ENCODE peak calls at places on chromosomes 11 and 22, in five cellular contexts. Y is MM.1S, J is heart left ventricle, D is prostate gland, X is cardiac muscle cell. C is an unnamed sample. For H3K27me3, the result is how much of the 10 kb centered on the place peaks cover.

GRCh38 chr11:5251746-5252145 is 2.1 kb upstream of the HBG1 start:
- DNase-seq in Y (no peak), J (no peak), D (no peak), X (no peak), C (no peak)

GRCh38 chr22:27125539-27125938 is 468.2 kb downstream of the MIAT start:
- DNase-seq in Y (no peak), J (no peak), D (no peak), X (no peak), C (no peak)

GRCh38 chr11:77113382-77114088 is 10.9 kb downstream of the OMP start:
- DNase-seq in Y (peak), J (peak), D (no peak), X (peak), C (no peak)

GRCh38 chr11:121696177-121696863 is 243.6 kb upstream of the SORL1-AS1 start:
- DNase-seq in Y (no peak), J (no peak), D (no peak), X (no peak), C (no peak)

GRCh38 chr22:38080847-38081635 is 2.9 kb downstream of the SLC16A8 start:
- DNase-seq in Y (no peak), J (peak), D (no peak), X (peak), C (peak)

GRCh38 chr11:117456027-117456720 is 128.5 kb downstream of the CEP164 start:
- DNase-seq in Y (no peak), J (no peak), D (no peak), X (no peak), C (no peak)

GRCh38 chr22:50481440-50482106 is at the start of gene ADM2:
- DNase-seq in Y (no peak), J (peak), D (peak), X (peak), C (peak)

GRCh38 chr11:128559496-128560103 is 27.8 kb downstream of the ETS1 start:
- DNase-seq in Y (no peak), J (no peak), D (no peak), X (no peak), C (no peak)

GRCh38 chr11:50075856-50076255 is 43.2 kb downstream of the OR4C45 start:
- DNase-seq in Y (no peak), J (no peak), D (no peak), X (no peak), C (no peak)

GRCh38 chr11:12840871-12841516 is 166.8 kb downstream of the TEAD1 start:
- DNase-seq in Y (no peak), J (no peak), D (no peak), X (no peak), C (no peak)

GRCh38 chr11:95925011-95925410 is 1.1 kb upstream of the MTMR2 start:
- DNase-seq in Y (peak), J (no peak), D (no peak), X (no peak), C (no peak)

GRCh38 chr11:122439911-122440782 is 215.4 kb upstream of the UBASH3B start:
- DNase-seq in Y (no peak), J (no peak), D (no peak), X (peak), C (no peak)

GRCh38 chr22:43996981-43997265 is 27.2 kb upstream of the PARVB start:
- DNase-seq in Y (no peak), J (no peak), D (no peak), X (no peak), C (no peak)

GRCh38 chr11:103257360-103257759 is 148.1 kb downstream of the DYNC2H1 start:
- DNase-seq in Y (no peak), J (no peak), D (no peak), X (peak), C (no peak)

GRCh38 chr22:33735978-33736377 is 184.3 kb downstream of the LARGE1 start:
- DNase-seq in Y (no peak), J (no peak), D (no peak), X (no peak), C (no peak)

GRCh38 chr11:57425565-57426438 is 1.1 kb downstream of the SLC43A3 start:
- DNase-seq in Y (no peak), J (peak), D (peak), X (no peak), C (peak)

GRCh38 chr11:117458275-117459120 is 130.8 kb downstream of the CEP164 start:
- DNase-seq in Y (no peak), J (no peak), D (no peak), X (no peak), C (no peak)

GRCh38 chr11:124891390-124891861 is 6.2 kb downstream of the ROBO4 start:
- DNase-seq in Y (no peak), J (no peak), D (no peak), X (no peak), C (peak)

GRCh38 chr11:2130881-2131352 is 8.3 kb downstream of the IGF2 start:
- DNase-seq in Y (no peak), J (peak), D (no peak), X (no peak), C (no peak)

GRCh38 chr11:126431401-126432064 is 76.0 kb downstream of the ST3GAL4 start:
- DNase-seq in Y (no peak), J (no peak), D (no peak), X (no peak), C (peak)

GRCh38 chr11:31045335-31045734 is 324.2 kb downstream of the DCDC1 start:
- DNase-seq in Y (no peak), J (no peak), D (no peak), X (peak), C (no peak)

GRCh38 chr11:2807801-2808241 is 77.8 kb downstream of the CDKN1C start:
- DNase-seq in Y (no peak), J (peak), D (no peak), X (no peak), C (no peak)

GRCh38 chr11:109343242-109343641 is 78.7 kb upstream of the C11orf87 start:
- DNase-seq in Y (no peak), J (no peak), D (no peak), X (peak), C (no peak)

GRCh38 chr11:34348919-34349318 is 8.9 kb downstream of the ABTB2 start:
- DNase-seq in Y (no peak), J (no peak), D (no peak), X (no peak), C (no peak)

GRCh38 chr11:1854949-1855885 is 2.3 kb downstream of the LSP1 start:
- DNase-seq in Y (no peak), J (no peak), D (no peak), X (no peak), C (no peak)

GRCh38 chr11:41437006-41437405 is 22.4 kb downstream of the LRRC4C start:
- DNase-seq in Y (no peak), J (no peak), D (no peak), X (no peak), C (no peak)

GRCh38 chr11:16001899-16002426 is 354.4 kb downstream of the SOX6 start:
- DNase-seq in Y (peak), J (no peak), D (peak), X (no peak), C (peak)

GRCh38 chr11:35009191-35009940 is 92.9 kb downstream of the PDHX start:
- DNase-seq in Y (no peak), J (no peak), D (peak), X (no peak), C (peak)

GRCh38 chr11:58275002-58275401 is 6.9 kb upstream of the OR10W1 start:
- DNase-seq in Y (no peak), J (no peak), D (no peak), X (no peak), C (no peak)

GRCh38 chr22:34105461-34106062 is 185.3 kb upstream of the LARGE1 start:
- DNase-seq in Y (peak), J (no peak), D (peak), X (peak), C (peak)

GRCh38 chr11:121226415-121227263 is 65.9 kb upstream of the SC5D start:
- DNase-seq in Y (no peak), J (no peak), D (no peak), X (no peak), C (no peak)

GRCh38 chr22:50087646-50088045 is 2.2 kb upstream of the MOV10L1 start:
- DNase-seq in Y (no peak), J (no peak), D (no peak), X (no peak), C (no peak)

GRCh38 chr22:17205432-17205831 is 13.8 kb downstream of the ADA2 start:
- DNase-seq in Y (peak), J (no peak), D (no peak), X (no peak), C (no peak)

GRCh38 chr11:12418019-12418611 is 40.7 kb downstream of the PARVA start:
- DNase-seq in Y (no peak), J (peak), D (no peak), X (no peak), C (no peak)

DNA sequence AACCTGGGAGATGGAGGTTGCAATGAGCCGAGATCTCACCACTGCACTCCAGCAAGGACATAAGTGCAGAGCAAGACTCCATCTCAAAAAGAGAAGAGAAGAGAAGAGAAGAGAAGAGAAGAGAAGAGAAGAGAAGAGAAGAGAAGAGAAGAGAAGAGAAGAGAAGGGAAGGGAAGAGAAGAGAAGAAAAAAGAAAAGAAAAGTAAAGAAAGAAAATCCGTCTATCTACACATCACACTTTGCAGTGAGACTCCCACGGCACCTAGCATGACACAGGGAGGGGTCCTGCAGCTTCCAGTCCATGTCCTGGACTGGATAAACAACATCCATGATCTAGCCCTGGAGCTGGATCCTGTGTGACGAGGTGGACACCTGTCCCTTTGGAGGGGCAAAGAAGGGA is 4.0 kb upstream of the PPARA start:
- DNase-seq in Y (no peak), J (no peak), D (no peak), X (no peak), C (no peak)
- TF ChIP-seq CTCF in Y (no peak), J (no peak), D (no peak), X (no peak), C (no peak)

DNA sequence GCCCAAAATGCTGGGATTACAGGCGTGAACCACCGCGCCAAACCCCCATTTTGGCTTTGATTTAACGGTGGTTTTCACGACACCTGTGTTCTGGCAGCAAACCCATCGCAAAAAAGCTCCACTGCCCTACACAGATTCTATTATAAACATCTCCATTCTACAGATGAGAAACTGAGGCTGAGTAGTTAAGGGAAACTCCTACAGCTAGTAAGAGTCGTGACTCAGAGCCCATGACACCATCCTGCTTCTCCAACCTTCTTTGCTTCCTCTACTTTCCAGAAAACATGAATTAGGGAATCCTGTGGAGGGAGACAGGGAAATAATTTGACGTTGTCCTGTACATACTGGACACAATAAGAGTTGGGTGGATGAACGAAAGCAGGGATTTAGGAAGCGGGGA is 429 bp upstream of the SNX15 start:
- DNase-seq in Y (no peak), J (no peak), D (no peak), X (no peak), C (no peak)
- H3K4me3 ChIP-seq in Y (peak), J (peak), D (peak), X (peak), C (peak)

DNA sequence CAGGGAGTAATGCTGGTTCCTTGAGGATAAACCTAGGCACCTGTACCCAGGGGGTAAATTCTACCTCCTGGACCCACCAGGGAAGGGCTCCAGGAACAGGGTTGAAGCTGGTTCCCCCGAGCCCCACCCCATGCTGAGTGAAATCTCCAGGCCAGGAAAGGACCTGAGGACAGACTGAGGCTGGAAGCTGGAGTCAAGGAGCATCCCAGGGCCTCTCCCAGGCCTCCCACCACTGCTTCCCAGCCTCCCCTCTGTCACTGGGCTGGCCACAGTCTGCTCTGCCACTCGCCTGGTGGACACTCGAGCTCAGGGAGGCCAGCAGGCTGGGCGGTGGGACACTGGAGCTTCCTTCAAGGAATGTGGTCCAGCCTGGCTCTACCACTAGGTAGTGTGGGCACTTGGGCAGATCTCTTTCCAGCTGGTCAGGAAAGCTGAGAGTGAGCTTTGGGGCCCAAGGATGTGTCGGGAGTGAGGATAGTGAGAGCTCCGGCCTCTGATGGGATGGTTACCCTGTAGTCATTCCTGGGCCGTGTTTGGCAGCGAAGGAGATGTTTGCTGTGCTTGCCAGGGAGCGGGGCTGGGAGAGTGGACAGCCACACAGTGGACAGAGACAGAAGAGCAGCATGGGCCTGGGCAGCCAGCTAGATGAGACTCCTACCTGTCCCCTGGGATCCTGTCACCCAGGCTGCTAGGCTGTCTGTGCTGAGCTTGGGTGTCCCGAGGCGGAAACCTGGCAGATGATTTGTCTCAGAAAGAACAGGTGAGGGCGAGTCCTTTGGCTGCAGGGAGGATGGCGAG is 3.4 kb downstream of the OVOL1 start:
- DNase-seq in Y (no peak), J (peak), D (no peak), X (no peak), C (peak)
- H3K27me3 ChIP-seq in Y (under half), J (under half), D (under half), X (under half), C (under half)

GRCh38 chr22:37048133-37048532 is 3.4 kb upstream of the KCTD17 start:
- DNase-seq in Y (no peak), J (no peak), D (no peak), X (no peak), C (no peak)

GRCh38 chr22:37043828-37044538 is 7.6 kb upstream of the KCTD17 start:
- DNase-seq in Y (peak), J (peak), D (peak), X (peak), C (peak)

GRCh38 chr22:37044634-37045625 is 6.6 kb upstream of the KCTD17 start:
- DNase-seq in Y (no peak), J (no peak), D (no peak), X (no peak), C (no peak)

GRCh38 chr22:37046589-37046988 is 5.0 kb upstream of the KCTD17 start:
- DNase-seq in Y (no peak), J (no peak), D (no peak), X (no peak), C (no peak)

DNA sequence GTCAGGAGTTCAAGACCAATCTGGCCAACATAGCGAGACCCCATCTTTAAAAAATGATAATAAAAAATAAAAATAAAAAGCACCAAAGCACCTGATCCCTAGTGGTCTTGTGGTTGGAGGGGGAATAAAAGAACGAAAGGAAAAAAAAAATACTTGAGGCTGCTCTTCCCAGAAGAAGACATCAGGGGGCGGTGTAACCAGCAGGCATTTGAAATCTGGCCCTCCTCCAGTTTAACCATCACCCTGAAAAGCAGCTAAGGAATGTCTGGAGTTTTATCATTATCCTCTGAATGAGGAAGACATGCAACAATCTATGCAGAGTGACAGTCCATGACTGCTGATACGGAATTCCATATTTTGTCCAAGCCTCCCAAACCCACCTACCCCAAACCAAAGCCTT is 5.6 kb upstream of the KCTD17 start:
- DNase-seq in Y (peak), J (no peak), D (no peak), X (peak), C (no peak)
- TF ChIP-seq CTCF in Y (peak), J (peak), D (no peak), X (peak), C (peak)

GRCh38 chr11:94130589-94131362 is 2.1 kb downstream of the PANX1 start:
- DNase-seq in Y (no peak), J (no peak), D (no peak), X (no peak), C (no peak)
- H3K4me3 ChIP-seq in Y (no peak), J (peak), D (no peak), X (no peak), C (peak)

GRCh38 chr22:19657252-19658056 is 56.8 kb upstream of the SEPTIN5 start:
- DNase-seq in Y (no peak), J (no peak), D (no peak), X (no peak), C (no peak)

GRCh38 chr22:19661156-19661555 is 53.1 kb upstream of the SEPTIN5 start:
- DNase-seq in Y (no peak), J (no peak), D (no peak), X (no peak), C (no peak)

GRCh38 chr22:19658967-19659804 is 55.1 kb upstream of the SEPTIN5 start:
- DNase-seq in Y (no peak), J (no peak), D (no peak), X (no peak), C (no peak)

GRCh38 chr22:19658057-19658966 is 56.0 kb upstream of the SEPTIN5 start:
- DNase-seq in Y (no peak), J (no peak), D (no peak), X (no peak), C (no peak)

DNA sequence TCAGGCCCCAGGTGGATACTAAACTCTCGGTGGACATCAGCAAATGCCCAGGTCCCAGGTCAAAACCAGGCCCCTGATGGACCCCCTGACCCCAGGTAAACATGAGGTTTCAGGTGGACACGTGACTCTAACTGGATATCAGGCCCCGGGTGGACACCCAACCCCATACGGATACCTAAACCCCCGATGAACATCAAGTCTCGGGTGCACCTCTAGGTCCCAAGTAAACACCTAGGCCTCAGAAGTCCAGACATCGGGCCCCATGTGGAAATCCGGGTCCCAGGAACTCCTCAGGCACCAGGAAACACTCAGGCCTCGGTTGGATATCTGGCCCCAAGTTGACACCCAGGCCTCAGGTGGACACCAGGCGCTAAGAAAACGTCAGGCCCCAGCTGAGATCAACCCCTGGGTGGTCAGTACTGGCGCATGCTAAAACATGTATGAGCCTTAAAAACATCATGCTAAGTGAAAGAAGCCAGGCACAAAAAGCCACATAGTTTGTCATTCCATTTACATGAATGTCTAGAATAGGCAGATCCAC is 54.4 kb upstream of the SEPTIN5 start:
- DNase-seq in Y (no peak), J (no peak), D (no peak), X (no peak), C (no peak)
- H3K27me3 ChIP-seq in Y (under half), J (under half), D (under half), X (under half), C (under half)

GRCh38 chr11:116079580-116079979 is 575.4 kb upstream of the CADM1 start:
- DNase-seq in Y (no peak), J (no peak), D (no peak), X (no peak), C (no peak)

GRCh38 chr11:116073854-116074837 is 569.9 kb upstream of the CADM1 start:
- DNase-seq in Y (no peak), J (peak), D (no peak), X (peak), C (no peak)

GRCh38 chr11:116082256-116082655 is 578.0 kb upstream of the CADM1 start:
- DNase-seq in Y (no peak), J (no peak), D (no peak), X (no peak), C (no peak)

GRCh38 chr11:116077092-116077491 is 572.9 kb upstream of the CADM1 start:
- DNase-seq in Y (no peak), J (no peak), D (no peak), X (no peak), C (no peak)

GRCh38 chr11:116078101-116078561 is 573.9 kb upstream of the CADM1 start:
- DNase-seq in Y (no peak), J (no peak), D (no peak), X (peak), C (no peak)
- TF ChIP-seq CTCF in Y (peak), J (no peak), D (no peak), X (peak), C (no peak)

C was measured in colonic mucosa.